ENCODE peak calls at places on chromosomes 11 and 22, in six cellular contexts. Y is tibial nerve, G is body of pancreas, S is uterus, U is erythroblast, H is HepG2. Q is an unnamed sample.
A peak's percentile ranks its signal among the peaks of the same experiment; 100 is the strongest.

GRCh38 chr22:37189011-37189466 is 992 bp upstream of the C1QTNF6 start:
- DNase-seq in H (no peak), U (no peak), Y (no peak), S (no peak), G (no peak), Q (no peak)

GRCh38 chr22:16933924-16934282 is 74.1 kb downstream of the GAB4 start:
- DNase-seq in U (no peak), G (no peak), S (no peak), H (no peak), Y (no peak), Q (no peak)

GRCh38 chr22:36081023-36081431 is 52.4 kb upstream of the RBFOX2 start:
- DNase-seq in U (no peak), S (peak; percentile 66), Y (no peak), H (no peak), G (no peak), Q (peak; percentile 27)

GRCh38 chr11:86101493-86101892 is 32.6 kb upstream of the PICALM start:
- DNase-seq in G (no peak), U (no peak), Y (no peak), H (no peak), S (no peak), Q (no peak)

GRCh38 chr22:41132555-41132954 is 40.2 kb downstream of the EP300 start:
- DNase-seq in G (no peak), U (no peak), H (no peak), S (no peak), Y (no peak), Q (no peak)

GRCh38 chr22:40512426-40513136 is 123.9 kb downstream of the MRTFA start:
- DNase-seq in U (no peak), G (no peak), H (peak; percentile 55), Y (no peak), S (peak; percentile 77), Q (no peak)

GRCh38 chr11:113234888-113235287 is 79.5 kb upstream of the TTC12 start:
- DNase-seq in Y (no peak), S (no peak), G (no peak), H (no peak), U (no peak), Q (no peak)

GRCh38 chr11:120413480-120413879 is 77.3 kb downstream of the ARHGEF12 start:
- DNase-seq in G (no peak), Y (no peak), H (no peak), S (no peak), U (no peak), Q (no peak)

GRCh38 chr11:78564037-78564888 is 10.4 kb downstream of the NARS2 start:
- DNase-seq in H (peak; percentile 60), Y (no peak), S (peak; percentile 61), G (peak; percentile 45), U (peak; percentile 83), Q (no peak)

GRCh38 chr11:89436071-89436470 is 55.1 kb downstream of the NOX4 start:
- DNase-seq in Y (no peak), G (no peak), H (no peak), U (no peak), S (no peak), Q (no peak)

GRCh38 chr11:110728883-110729282 is 16.6 kb upstream of the ARHGAP20 start:
- DNase-seq in U (no peak), Y (no peak), H (no peak), G (no peak), S (no peak), Q (no peak)

GRCh38 chr11:74333193-74333592 is 21.8 kb upstream of the P4HA3 start:
- DNase-seq in G (no peak), U (no peak), H (no peak), S (no peak), Y (no peak), Q (no peak)

GRCh38 chr11:95585752-95586077 is 203.9 kb downstream of the FAM76B start:
- DNase-seq in S (no peak), H (no peak), Y (no peak), U (no peak), G (no peak), Q (no peak)

GRCh38 chr11:69167916-69168691 is 12.4 kb downstream of the SMIM38 start:
- DNase-seq in S (no peak), G (no peak), H (no peak), U (no peak), Y (no peak), Q (no peak)

GRCh38 chr11:57751676-57752253 is at the start of gene BTBD18:
- DNase-seq in U (peak; percentile 66), H (peak; percentile 83), Y (no peak), G (peak; percentile 69), S (no peak), Q (peak; percentile 19)

GRCh38 chr11:63567044-63567840 is 4.1 kb upstream of the PLAAT2 start:
- DNase-seq in G (peak; percentile 44), S (peak; percentile 60), Y (no peak), H (peak; percentile 32), U (peak; percentile 93), Q (peak; percentile 45)
- TF ChIP-seq POLR2A in G (no peak), S (no peak), Y (no peak), H (no peak), U (peak; percentile 40), Q (no peak)

GRCh38 chr11:46295312-46295995 is 18.0 kb downstream of the CREB3L1 start:
- DNase-seq in Y (peak; percentile 45), U (peak; percentile 82), G (peak; percentile 78), S (peak; percentile 78), H (peak; percentile 27), Q (peak; percentile 94)

GRCh38 chr11:46295996-46296519 is 18.6 kb downstream of the CREB3L1 start:
- DNase-seq in U (no peak), S (no peak), G (no peak), Y (no peak), H (no peak), Q (no peak)

GRCh38 chr11:46298699-46299424 is 21.4 kb downstream of the CREB3L1 start:
- DNase-seq in G (no peak), U (peak; percentile 21), S (no peak), Y (no peak), H (no peak), Q (no peak)

GRCh38 chr11:46294365-46295309 is 17.2 kb downstream of the CREB3L1 start:
- DNase-seq in S (peak; percentile 59), H (no peak), U (no peak), Y (no peak), G (peak; percentile 44), Q (peak; percentile 87)

DNA sequence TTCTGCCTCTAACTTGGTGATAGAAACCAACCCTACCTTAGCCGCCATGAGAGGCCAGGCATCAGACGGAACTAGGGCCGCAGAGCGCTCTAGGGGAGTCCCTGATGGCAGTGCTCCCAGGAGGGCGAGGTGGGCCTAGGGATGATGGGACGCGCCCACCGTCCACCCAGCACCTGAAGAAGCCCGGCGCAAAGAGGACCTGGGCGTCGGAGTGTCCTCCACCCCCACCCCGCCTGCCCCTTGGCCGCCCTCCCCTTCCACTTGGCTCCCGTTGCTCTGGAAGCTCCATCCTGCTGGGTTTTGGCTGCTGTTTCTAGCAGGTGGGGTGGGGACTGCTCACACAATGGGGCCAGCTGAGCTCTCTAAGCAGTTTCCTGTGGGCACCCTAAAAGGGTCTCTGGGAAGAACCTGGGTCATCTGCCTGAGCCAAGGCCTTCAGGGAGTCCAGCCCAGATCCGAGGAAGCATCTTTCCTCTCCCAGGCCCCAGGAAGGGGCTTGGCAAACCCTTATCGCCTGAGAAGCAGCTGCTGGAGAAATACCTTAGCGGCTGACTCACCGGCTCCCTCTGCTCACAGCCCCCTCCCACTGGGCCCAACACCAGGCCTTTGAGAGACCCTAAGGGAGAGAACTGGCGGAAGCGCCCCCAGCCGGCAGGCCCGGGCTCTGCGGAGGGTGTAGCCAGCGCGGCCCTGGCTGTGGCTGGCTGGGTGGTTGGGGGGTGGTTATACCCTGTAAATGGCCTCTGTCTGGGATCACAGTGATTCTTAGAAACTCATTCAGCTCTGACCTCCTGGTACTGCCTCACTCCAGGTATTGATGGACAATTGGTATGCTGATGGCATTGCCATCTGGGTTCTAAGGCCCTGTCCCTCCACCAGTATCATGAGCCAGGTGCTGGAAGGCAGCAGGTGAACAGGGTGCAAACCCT is 19.3 kb downstream of the CREB3L1 start:
- DNase-seq in S (peak; percentile 84), H (no peak), Y (no peak), G (peak; percentile 43), U (peak; percentile 77), Q (no peak)
- TF ChIP-seq POLR2A in S (no peak), H (no peak), Y (no peak), G (no peak), U (no peak), Q (no peak)

GRCh38 chr11:295351-296205 is 3.7 kb downstream of the IFITM5 start:
- DNase-seq in Y (no peak), H (no peak), U (no peak), G (no peak), S (no peak), Q (no peak)
- TF ChIP-seq POLR2A in Y (no peak), H (no peak), U (no peak), G (no peak), S (no peak), Q (no peak)

DNA sequence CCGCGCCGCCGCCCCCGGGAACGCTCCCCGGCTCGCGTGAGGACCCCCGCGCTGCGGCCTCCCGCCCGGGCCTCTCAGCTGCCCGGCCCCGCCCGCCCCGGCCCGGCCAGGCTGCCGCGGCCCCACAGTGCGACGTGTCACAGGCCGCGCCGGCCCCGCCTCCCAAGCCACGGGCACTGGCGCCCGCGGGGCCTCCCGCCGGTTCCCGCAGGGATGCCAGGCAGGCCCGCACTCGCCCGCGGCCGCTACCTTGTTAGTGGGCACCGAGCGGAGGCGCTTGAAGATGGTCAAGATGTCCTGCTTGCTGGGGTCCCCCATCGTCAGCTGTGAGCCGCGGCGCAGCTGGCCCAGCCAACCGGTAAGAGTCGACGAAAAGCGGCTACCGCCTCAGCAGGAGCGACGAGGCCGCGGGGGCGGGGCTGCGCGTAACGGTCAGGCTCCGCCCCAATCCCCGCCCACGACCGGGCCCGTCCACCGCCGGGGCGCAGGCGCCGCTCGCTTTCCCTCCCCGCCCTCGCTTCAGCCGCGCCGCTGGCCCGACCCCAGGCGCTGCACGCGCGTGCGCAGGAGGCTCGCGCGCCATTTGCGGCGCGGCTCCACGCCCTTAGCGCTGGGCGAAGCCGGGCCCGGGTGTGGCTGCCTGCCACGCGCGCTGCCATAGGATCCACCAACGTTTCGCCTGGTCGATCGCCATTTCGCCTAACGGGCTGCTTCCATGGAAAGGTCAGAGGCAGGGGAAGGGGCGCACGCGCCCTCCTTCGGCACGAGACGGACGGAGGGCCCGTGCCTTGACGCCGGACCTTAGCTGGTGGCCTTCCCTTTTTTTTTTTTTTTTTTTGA is at the start of gene ARFGAP3:
- DNase-seq in U (peak; percentile 99), H (peak; percentile 72), Y (peak; percentile 83), G (peak; percentile 95), S (peak; percentile 90), Q (peak; percentile 86)
- TF ChIP-seq POLR2A in U (peak; percentile 74), H (peak; percentile 87), Y (peak; percentile 83), G (peak; percentile 96), S (peak; percentile 94), Q (peak; percentile 72)

DNA sequence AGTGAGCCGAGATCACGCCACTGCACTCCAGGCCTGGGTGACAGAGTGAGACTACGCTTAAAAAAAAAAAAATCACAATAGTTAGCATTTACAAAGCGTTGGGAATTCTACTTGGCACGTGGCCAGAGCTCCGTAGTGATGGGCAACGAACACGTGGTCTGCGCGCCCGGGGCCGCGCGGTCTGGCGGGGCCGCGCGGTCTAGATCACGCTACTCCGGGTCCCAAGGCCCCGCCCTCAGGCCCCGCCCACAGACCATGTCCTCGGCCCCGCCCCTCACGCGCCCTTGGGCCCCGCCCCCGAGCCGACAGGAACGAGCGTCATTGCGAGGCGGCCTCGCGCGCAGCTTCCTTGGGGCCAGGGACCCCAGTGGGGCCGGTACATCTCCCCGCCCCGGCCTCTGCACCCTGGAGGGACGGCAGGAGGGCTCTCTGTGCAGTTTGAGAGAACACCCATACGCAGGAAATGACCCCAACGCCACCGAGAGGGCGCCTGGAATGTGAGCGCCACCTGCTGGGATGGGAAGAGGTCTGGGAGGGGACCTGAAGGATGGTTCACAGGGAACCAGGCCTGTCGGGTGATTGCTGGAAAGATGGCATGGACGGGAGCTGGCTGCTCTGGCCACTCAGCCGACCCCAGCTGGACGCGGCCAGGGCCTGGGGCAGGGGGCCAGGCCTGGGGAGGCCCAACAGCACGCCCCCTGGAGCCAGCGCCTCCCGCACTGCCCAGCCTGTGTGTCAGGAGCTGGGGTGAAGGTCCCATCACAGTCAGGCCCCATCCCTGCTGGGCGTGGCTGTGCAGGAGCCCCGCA is 2.0 kb upstream of the PTDSS2 start:
- DNase-seq in G (peak; percentile 98), Y (peak; percentile 99), H (peak; percentile 85), S (peak; percentile 93), U (peak; percentile 96), Q (peak; percentile 95)
- TF ChIP-seq POLR2A in G (peak; percentile 26), Y (peak; percentile 38), H (peak; percentile 51), S (peak; percentile 81), U (peak; percentile 70), Q (peak; percentile 56)